ENCODE peak calls at places on chromosomes 6 and 20, in nine cellular contexts. M is aorta; D is CD8-positive, alpha-beta memory T cell; J is H7; I is GM23338; E is adrenal gland; T is HCT116; V is astrocyte of the spinal cord; C is choroid plexus epithelial cell. A is an unnamed sample.

GRCh38 chr20:47710665-47711045 is 74.6 kb downstream of the SULF2 start:
- DNase-seq in C (no peak), D (no peak), E (no peak), J (no peak), I (no peak), M (peak), V (no peak), T (no peak), A (no peak)

GRCh38 chr20:37511605-37512275 is 9.3 kb upstream of the NNAT start:
- DNase-seq in M (no peak), I (no peak), V (peak), C (peak), J (no peak), D (no peak), E (no peak), T (no peak), A (no peak)

GRCh38 chr20:37393196-37393862 is 47.4 kb downstream of the SRC start:
- DNase-seq in V (no peak), D (peak), T (no peak), M (peak), C (no peak), E (no peak), I (no peak), J (peak), A (no peak)

GRCh38 chr6:166460473-166461437 is 78.0 kb upstream of the MPC1 start:
- DNase-seq in V (no peak), T (no peak), E (no peak), C (peak), J (no peak), I (no peak), D (no peak), M (no peak), A (peak)

GRCh38 chr20:61805781-61806180 is 259.9 kb downstream of the TAF4 start:
- DNase-seq in J (peak), I (no peak), E (no peak), C (no peak), V (no peak), D (no peak), T (no peak), M (peak), A (no peak)

GRCh38 chr20:22472386-22472785 is 112.0 kb downstream of the FOXA2 start:
- DNase-seq in D (no peak), I (peak), M (no peak), V (no peak), T (no peak), C (no peak), J (peak), E (no peak), A (no peak)

GRCh38 chr20:64055893-64056638 is 6.6 kb upstream of the SOX18 start:
- DNase-seq in T (no peak), V (no peak), D (no peak), I (peak), E (no peak), J (peak), C (peak), M (no peak), A (no peak)

GRCh38 chr6:14200047-14200446 is 82.5 kb downstream of the CD83 start:
- DNase-seq in I (no peak), C (peak), D (no peak), J (no peak), M (no peak), T (no peak), E (no peak), V (peak), A (no peak)

GRCh38 chr20:23106271-23106851 is 20.2 kb upstream of the CD93 start:
- DNase-seq in D (no peak), V (no peak), T (no peak), J (no peak), C (peak), M (no peak), E (no peak), I (peak), A (no peak)

GRCh38 chr6:159074120-159074684 is 29.4 kb upstream of the TAGAP start:
- DNase-seq in I (peak), C (peak), M (no peak), D (no peak), V (peak), E (peak), J (peak), T (peak), A (no peak)

GRCh38 chr6:146433881-146434741 is 109.5 kb upstream of the RAB32 start:
- DNase-seq in I (peak), J (peak), C (peak), M (peak), V (peak), D (no peak), T (no peak), E (no peak), A (no peak)

GRCh38 chr6:146543940-146544661 is 468 bp downstream of the RAB32 start:
- DNase-seq in T (no peak), C (peak), V (peak), I (peak), M (peak), E (no peak), D (no peak), J (peak), A (no peak)

GRCh38 chr6:43678341-43678740 is 9.2 kb downstream of the MRPS18A start:
- DNase-seq in C (no peak), J (no peak), V (no peak), D (no peak), E (no peak), I (no peak), M (peak), T (no peak), A (no peak)

GRCh38 chr6:44052419-44053011 is 74.7 kb downstream of the MRPL14 start:
- DNase-seq in I (peak), D (peak), E (no peak), C (peak), V (peak), M (no peak), J (peak), T (no peak), A (no peak)

GRCh38 chr20:36384022-36384619 is 78.0 kb downstream of the DLGAP4 start:
- DNase-seq in I (peak), D (no peak), V (peak), E (no peak), J (peak), T (peak), M (no peak), C (peak), A (peak)

GRCh38 chr6:54719633-54720032 is 126.9 kb upstream of the FAM83B start:
- DNase-seq in C (peak), I (no peak), V (no peak), J (no peak), T (no peak), D (no peak), M (no peak), E (no peak), A (no peak)

GRCh38 chr6:20960067-20960466 is 425.8 kb downstream of the CDKAL1 start:
- DNase-seq in T (no peak), M (no peak), C (no peak), E (no peak), D (no peak), I (peak), J (no peak), V (no peak), A (no peak)

GRCh38 chr6:100549406-100550167 is 84.9 kb upstream of the SIM1 start:
- DNase-seq in E (no peak), D (no peak), I (no peak), M (no peak), V (peak), J (no peak), T (no peak), C (peak), A (no peak)

GRCh38 chr6:5338177-5338960 is 77.1 kb downstream of the FARS2 start:
- DNase-seq in C (no peak), M (no peak), I (no peak), V (no peak), J (peak), D (no peak), E (no peak), T (no peak), A (no peak)

GRCh38 chr20:62320581-62321354 is 18.0 kb downstream of the ADRM1 start:
- DNase-seq in I (peak), M (no peak), T (peak), E (no peak), D (no peak), V (no peak), C (peak), J (peak), A (no peak)

GRCh38 chr6:168333471-168333870 is 13.9 kb upstream of the DACT2 start:
- DNase-seq in I (peak), V (no peak), E (no peak), D (no peak), J (peak), M (no peak), C (no peak), T (no peak), A (no peak)

GRCh38 chr20:64265201-64265600 is 9.7 kb downstream of the PCMTD2 start:
- DNase-seq in I (no peak), V (no peak), T (no peak), J (no peak), E (no peak), M (no peak), D (no peak), C (peak), A (no peak)

DNA sequence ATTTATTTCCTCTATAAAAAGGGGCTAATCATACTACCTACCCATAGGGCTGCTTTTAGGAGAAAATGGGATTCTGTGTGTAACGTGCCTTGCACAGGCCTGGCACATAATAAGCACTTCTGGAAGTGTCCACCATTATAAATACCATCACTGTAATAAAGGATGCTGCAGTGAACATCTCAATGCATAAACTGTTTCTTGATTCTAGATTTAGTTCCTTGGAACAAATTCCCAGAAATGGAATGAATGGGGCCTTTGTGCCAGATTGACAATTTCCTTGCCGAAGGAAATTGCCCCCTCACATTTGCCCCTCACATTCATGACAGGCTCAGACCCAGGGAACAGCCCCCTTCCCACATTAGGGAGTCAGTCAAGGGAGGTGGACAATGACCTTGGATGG is 29.2 kb downstream of the BPIFB4 start:
- DNase-seq in E (no peak), C (no peak), J (no peak), M (no peak), V (no peak), I (no peak), T (no peak), D (no peak), A (no peak)
- H3K4me3 ChIP-seq in E (no peak), C (no peak), J (no peak), M (no peak), V (no peak), I (no peak), T (no peak), D (no peak), A (no peak)

DNA sequence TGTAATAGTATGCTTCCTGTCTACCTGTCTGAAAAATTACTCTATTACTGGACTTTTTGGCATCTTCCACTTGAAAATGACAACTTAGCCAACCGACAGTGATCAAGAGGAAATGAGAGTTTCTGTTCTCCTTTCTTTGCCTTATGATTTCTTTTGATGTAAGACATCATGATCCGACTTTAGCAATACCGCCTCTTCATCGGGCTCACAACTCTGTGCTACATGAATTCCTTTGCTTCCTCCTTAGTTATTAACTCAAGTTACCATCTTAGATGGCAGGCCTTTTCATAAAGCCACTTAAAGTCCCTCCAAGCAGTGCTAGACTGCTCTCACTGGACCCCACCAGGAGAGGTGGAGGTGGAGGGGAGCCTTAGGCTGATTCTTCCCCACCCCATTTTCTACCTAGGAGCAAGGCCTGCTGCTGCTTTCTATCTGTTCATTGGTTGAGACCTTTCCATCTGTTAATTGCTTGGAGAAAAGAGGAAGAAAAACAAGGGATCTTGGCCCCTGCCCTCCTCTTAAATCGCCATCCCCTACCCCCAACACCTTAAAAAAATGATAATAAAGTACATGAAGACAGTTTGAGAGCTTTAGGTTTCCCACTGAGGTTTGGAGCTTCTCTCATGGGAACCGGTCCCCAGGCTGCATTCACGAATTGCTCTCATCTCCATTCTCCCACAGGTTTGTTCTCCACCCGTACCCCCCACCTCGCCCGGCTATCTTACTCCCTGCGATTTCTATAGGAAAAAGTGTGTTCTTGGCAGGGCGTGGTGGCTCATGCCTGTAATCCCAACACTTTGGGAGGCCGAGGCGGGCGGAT is 21.6 kb upstream of the MCM3 start:
- DNase-seq in V (no peak), T (no peak), I (no peak), M (no peak), D (no peak), E (no peak), J (no peak), C (no peak), A (no peak)
- H3K4me3 ChIP-seq in V (no peak), T (no peak), I (peak), M (no peak), D (peak), E (no peak), J (no peak), C (no peak), A (no peak)

DNA sequence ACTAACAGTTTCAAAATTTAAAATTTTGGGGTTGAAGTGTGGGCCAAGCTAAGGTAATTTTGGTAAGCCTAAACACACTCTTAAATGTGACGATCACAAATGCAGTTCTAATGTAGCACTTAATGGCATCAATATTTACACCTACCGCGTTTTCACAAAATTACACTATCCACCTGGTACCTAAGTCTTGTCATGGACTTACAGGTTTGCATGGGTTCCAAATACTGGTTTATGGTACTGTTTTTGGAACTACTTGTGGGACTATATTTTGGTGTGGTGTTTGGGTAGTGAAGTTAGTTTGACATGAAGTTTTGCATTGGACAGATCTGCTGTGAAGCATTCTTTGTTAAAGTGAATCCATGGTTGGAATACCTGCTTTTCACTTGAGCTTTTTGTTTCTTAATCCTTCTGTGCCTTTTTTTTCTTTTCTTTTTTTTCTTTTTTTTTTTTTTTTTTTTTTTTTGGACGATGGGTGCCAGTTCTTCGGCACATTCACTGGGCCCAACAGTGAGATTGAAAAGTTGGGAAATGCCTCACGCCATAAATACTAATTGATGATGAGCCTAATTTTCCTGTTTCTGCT is 6.5 kb downstream of the SRSF3 start:
- DNase-seq in I (no peak), C (no peak), J (no peak), T (no peak), V (no peak), E (no peak), M (no peak), D (no peak), A (no peak)
- H3K4me3 ChIP-seq in I (no peak), C (peak), J (no peak), T (no peak), V (no peak), E (no peak), M (no peak), D (peak), A (no peak)

GRCh38 chr20:55685425-55685824 is 319.9 kb downstream of the CBLN4 start:
- DNase-seq in V (no peak), E (no peak), C (no peak), M (no peak), D (no peak), T (no peak), J (no peak), I (no peak), A (no peak)

GRCh38 chr20:55685848-55686247 is 319.5 kb downstream of the CBLN4 start:
- DNase-seq in C (no peak), J (no peak), E (no peak), I (no peak), D (no peak), V (no peak), M (no peak), T (no peak), A (no peak)

GRCh38 chr20:55678970-55679667 is 326.2 kb downstream of the CBLN4 start:
- DNase-seq in D (no peak), J (no peak), V (no peak), T (no peak), I (no peak), M (no peak), C (no peak), E (no peak), A (no peak)

DNA sequence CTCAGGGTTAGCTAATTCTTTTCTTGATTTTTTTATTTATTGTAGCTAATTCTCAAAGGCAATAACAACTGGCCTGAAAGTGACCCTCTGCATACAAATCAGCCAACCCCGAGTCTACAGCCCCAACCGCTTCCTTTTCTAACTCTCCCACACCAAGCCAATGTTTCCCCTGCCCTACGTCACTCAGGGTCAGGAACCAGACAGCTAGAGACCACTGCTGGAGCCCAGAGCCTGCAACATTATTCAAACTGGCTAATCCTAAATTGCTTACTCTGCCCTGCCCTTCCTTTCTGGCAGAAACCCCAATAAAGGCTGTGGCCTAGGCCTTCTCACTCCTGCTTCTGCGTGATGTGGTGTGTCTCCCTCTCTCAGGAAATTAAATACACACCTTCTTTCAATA is 320.7 kb downstream of the CBLN4 start:
- DNase-seq in V (no peak), J (no peak), C (no peak), T (no peak), D (no peak), M (no peak), E (no peak), I (no peak), A (no peak)
- H3K4me3 ChIP-seq in V (no peak), J (no peak), C (no peak), T (no peak), D (no peak), M (no peak), E (no peak), I (no peak), A (no peak)

GRCh38 chr6:132511836-132512230 is 1.1 kb downstream of the STX7 start:
- DNase-seq in D (no peak), J (no peak), V (no peak), M (no peak), C (peak), E (no peak), T (no peak), I (no peak), A (no peak)
- H3K4me3 ChIP-seq in D (peak), J (no peak), V (peak), M (peak), C (peak), E (no peak), T (peak), I (peak), A (peak)

DNA sequence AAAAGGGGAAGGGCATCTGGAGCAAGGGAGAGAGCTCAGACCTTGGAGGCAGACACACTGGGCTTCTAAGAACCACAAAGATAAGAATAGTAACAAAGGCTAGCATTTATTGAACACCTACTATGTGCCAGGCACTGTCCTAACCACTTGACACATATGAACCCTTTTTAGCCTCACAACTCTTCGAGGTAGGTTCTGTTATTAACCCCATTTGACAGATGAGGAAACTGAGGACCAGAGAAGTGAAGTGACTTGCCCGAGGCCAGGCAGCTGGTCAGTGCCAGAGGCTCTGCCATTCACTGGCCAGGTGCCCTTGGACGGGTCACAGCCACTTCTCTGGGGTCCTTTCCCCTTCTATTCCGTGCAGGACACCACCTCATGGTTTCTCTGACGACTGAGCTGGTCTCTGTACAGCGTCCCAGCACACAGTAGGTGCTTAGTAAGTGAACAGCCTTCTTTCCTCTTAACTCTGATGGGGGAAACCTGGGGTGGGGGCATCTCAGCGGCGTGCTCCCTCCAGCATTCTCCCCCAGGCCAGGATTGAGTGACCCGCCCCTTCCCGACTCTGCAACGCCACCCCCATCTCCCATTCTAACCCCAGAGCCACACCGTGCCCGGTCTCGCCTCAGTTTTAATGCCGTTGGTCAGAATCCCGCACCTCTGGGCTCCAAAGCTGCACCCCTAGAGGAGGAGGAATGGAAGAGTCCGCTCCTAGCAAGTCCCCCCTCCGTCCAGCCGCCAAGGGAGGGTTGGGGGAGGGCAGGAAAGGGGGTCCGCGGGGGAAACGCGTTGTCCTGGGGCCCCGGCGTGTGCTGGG is 55.7 kb downstream of the CD40 start:
- DNase-seq in M (no peak), C (no peak), J (no peak), I (peak), E (no peak), T (no peak), V (no peak), D (no peak), A (no peak)
- H3K4me3 ChIP-seq in M (no peak), C (no peak), J (peak), I (peak), E (no peak), T (peak), V (no peak), D (no peak), A (no peak)